ENCODE peak calls at places on chromosomes 2 and 18, in eight cellular contexts. K is AG04450; I is heart right ventricle; S is uterus; L is GM06990; E is CD8-positive, alpha-beta T cell; G is cardiac fibroblast; C is OCI-LY7. B is an unnamed sample.

GRCh38 chr2:238701907-238702206 is 146.0 kb upstream of the TWIST2 start:
- DNase-seq in K (no peak), I (no peak), S (no peak), L (no peak), E (no peak), G (no peak), C (no peak), B (no peak)

GRCh38 chr2:223087466-223087865 is 35.5 kb downstream of the KCNE4 start:
- DNase-seq in K (no peak), I (no peak), S (no peak), L (no peak), E (no peak), G (no peak), C (no peak), B (no peak)

GRCh38 chr2:71932780-71933466 is 214.7 kb downstream of the CYP26B1 start:
- DNase-seq in K (no peak), I (no peak), S (no peak), L (no peak), E (no peak), G (no peak), C (no peak), B (no peak)

GRCh38 chr2:110126086-110126773 is 10.6 kb upstream of the MALL start:
- DNase-seq in K (no peak), I (no peak), S (no peak), L (no peak), E (no peak), G (peak), C (no peak), B (no peak)

GRCh38 chr2:25082002-25082622 is 40.2 kb downstream of the EFR3B start:
- DNase-seq in K (no peak), I (no peak), S (no peak), L (no peak), E (no peak), G (no peak), C (no peak), B (no peak)

GRCh38 chr2:11254100-11254536 is 90.3 kb downstream of the ROCK2 start:
- DNase-seq in K (no peak), I (no peak), S (no peak), L (no peak), E (no peak), G (peak), C (no peak), B (no peak)

GRCh38 chr2:135124924-135125886 is 73.1 kb downstream of the RAB3GAP1 start:
- DNase-seq in K (no peak), I (no peak), S (no peak), L (no peak), E (no peak), G (peak), C (no peak), B (no peak)

GRCh38 chr18:55402731-55403405 is 185.1 kb downstream of the TCF4 start:
- DNase-seq in K (no peak), I (no peak), S (no peak), L (no peak), E (no peak), G (peak), C (no peak), B (no peak)

GRCh38 chr18:53534695-53535094 is 689.8 kb downstream of the MBD2 start:
- DNase-seq in K (no peak), I (peak), S (no peak), L (no peak), E (no peak), G (no peak), C (no peak), B (no peak)

GRCh38 chr2:190746971-190747761 is 98.3 kb downstream of the NAB1 start:
- DNase-seq in K (peak), I (no peak), S (no peak), L (no peak), E (no peak), G (peak), C (no peak), B (no peak)

GRCh38 chr2:33083671-33084387 is 137.1 kb downstream of the LTBP1 start:
- DNase-seq in K (no peak), I (no peak), S (no peak), L (no peak), E (no peak), G (no peak), C (peak), B (no peak)

GRCh38 chr18:21760321-21760720 is 19.7 kb downstream of the MIB1 start:
- DNase-seq in K (no peak), I (no peak), S (no peak), L (no peak), E (no peak), G (peak), C (no peak), B (peak)

GRCh38 chr2:64562148-64562784 is 38.1 kb downstream of the AFTPH start:
- DNase-seq in K (no peak), I (no peak), S (no peak), L (no peak), E (no peak), G (peak), C (peak), B (peak)

GRCh38 chr2:120898961-120899360 is 163.3 kb downstream of the GLI2 start:
- DNase-seq in K (no peak), I (no peak), S (no peak), L (no peak), E (no peak), G (no peak), C (no peak), B (no peak)

GRCh38 chr18:80234398-80234797 is 12.9 kb downstream of the PARD6G start:
- DNase-seq in K (no peak), I (no peak), S (no peak), L (no peak), E (no peak), G (no peak), C (no peak), B (no peak)

GRCh38 chr2:151762694-151763093 is 28.4 kb upstream of the NEB start:
- DNase-seq in K (no peak), I (no peak), S (no peak), L (no peak), E (no peak), G (no peak), C (no peak), B (peak)

GRCh38 chr2:180722551-180723239 is 257.7 kb upstream of the UBE2E3 start:
- DNase-seq in K (peak), I (no peak), S (no peak), L (no peak), E (no peak), G (peak), C (no peak), B (peak)

GRCh38 chr2:78202366-78202765 is 680.2 kb upstream of the LRRTM4 start:
- DNase-seq in K (no peak), I (no peak), S (no peak), L (no peak), E (no peak), G (no peak), C (no peak), B (no peak)

GRCh38 chr2:231671617-231672350 is 36.5 kb upstream of the PTMA start:
- DNase-seq in K (no peak), I (no peak), S (no peak), L (peak), E (no peak), G (no peak), C (peak), B (no peak)

GRCh38 chr2:4579977-4580376 is 876.6 kb downstream of the DCDC2C start:
- DNase-seq in K (no peak), I (no peak), S (no peak), L (no peak), E (no peak), G (no peak), C (no peak), B (no peak)

GRCh38 chr2:35585972-35586371 is 769.6 kb upstream of the CRIM1 start:
- DNase-seq in K (no peak), I (no peak), S (no peak), L (no peak), E (no peak), G (no peak), C (peak), B (no peak)

GRCh38 chr18:3742541-3742940 is 292.6 kb downstream of the TGIF1 start:
- DNase-seq in K (no peak), I (no peak), S (no peak), L (no peak), E (no peak), G (no peak), C (no peak), B (no peak)

GRCh38 chr18:3747176-3747973 is 297.4 kb downstream of the TGIF1 start:
- DNase-seq in K (peak), I (no peak), S (no peak), L (no peak), E (no peak), G (peak), C (no peak), B (no peak)

GRCh38 chr18:3753116-3753515 is 303.1 kb downstream of the TGIF1 start:
- DNase-seq in K (no peak), I (no peak), S (no peak), L (no peak), E (no peak), G (no peak), C (no peak), B (no peak)

DNA sequence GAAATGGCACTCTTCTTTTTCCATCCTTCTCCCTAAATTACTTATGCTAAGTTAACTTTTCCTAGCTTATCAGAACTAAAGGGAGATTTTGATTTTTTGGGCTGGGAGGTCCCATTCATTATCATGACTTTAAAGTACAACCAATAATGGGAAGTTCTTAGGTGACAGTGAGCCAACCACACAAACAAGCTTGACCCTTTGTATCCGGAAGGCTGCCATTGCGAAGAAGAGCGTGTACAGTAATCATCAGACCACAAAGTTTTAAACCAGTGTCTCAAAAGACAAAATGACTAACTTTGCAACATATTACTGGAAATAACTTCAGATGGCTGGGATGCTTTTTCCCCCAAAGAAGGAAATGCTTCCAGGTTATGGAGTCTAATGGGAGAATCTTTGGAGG is 298.1 kb downstream of the TGIF1 start:
- DNase-seq in K (no peak), I (no peak), S (no peak), L (no peak), E (no peak), G (peak), C (no peak), B (no peak)
- H3K4me3 ChIP-seq in K (no peak), I (no peak), S (no peak), L (no peak), E (no peak), G (no peak), C (no peak), B (no peak)

GRCh38 chr2:200469708-200470600 is 39.9 kb downstream of the KCTD18 start:
- DNase-seq in K (no peak), I (peak), S (peak), L (no peak), E (no peak), G (no peak), C (no peak), B (no peak)

GRCh38 chr2:200471928-200472645 is 37.8 kb downstream of the KCTD18 start:
- DNase-seq in K (no peak), I (no peak), S (no peak), L (no peak), E (no peak), G (no peak), C (no peak), B (no peak)

GRCh38 chr2:200467806-200468686 is 41.8 kb downstream of the KCTD18 start:
- DNase-seq in K (no peak), I (no peak), S (no peak), L (no peak), E (no peak), G (no peak), C (peak), B (no peak)

GRCh38 chr2:200472853-200473464 is 36.9 kb downstream of the KCTD18 start:
- DNase-seq in K (no peak), I (no peak), S (no peak), L (peak), E (no peak), G (no peak), C (no peak), B (no peak)

DNA sequence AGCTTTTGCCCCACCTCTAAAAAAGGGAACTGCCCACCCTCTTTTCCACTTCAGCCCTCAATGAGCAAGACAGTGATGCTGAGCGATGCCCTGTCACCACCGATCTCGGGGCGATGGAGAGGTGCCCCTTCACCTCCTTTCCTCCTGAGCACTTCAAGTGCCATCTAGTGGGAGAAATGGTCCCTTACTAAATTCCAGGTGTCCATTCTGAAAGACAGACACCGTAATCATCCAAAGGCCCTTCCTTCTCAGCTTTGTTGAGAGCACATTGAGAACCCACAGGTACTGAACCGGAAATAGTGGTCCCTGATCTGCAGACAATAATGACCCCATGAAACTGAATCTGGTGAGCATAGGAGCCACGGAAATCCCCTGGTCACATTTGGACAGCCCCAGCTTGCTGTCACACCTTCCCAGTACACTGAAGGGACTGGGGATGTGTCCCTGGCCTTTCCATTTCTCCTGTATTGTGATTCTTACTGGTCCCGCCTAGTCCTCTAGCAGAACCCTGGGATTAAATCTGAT is 38.5 kb downstream of the KCTD18 start:
- DNase-seq in K (no peak), I (no peak), S (no peak), L (peak), E (no peak), G (peak), C (peak), B (no peak)
- TF ChIP-seq CTCF in K (peak), I (peak), S (peak), L (peak), E (peak), G (peak), C (peak), B (peak)

GRCh38 chr2:174333017-174333501 is 1.7 kb upstream of the SP9 start:
- DNase-seq in K (no peak), I (no peak), S (no peak), L (no peak), E (no peak), G (no peak), C (no peak), B (no peak)
- H3K4me3 ChIP-seq in K (no peak), I (no peak), S (no peak), L (peak), E (no peak), G (no peak), C (no peak), B (no peak)

DNA sequence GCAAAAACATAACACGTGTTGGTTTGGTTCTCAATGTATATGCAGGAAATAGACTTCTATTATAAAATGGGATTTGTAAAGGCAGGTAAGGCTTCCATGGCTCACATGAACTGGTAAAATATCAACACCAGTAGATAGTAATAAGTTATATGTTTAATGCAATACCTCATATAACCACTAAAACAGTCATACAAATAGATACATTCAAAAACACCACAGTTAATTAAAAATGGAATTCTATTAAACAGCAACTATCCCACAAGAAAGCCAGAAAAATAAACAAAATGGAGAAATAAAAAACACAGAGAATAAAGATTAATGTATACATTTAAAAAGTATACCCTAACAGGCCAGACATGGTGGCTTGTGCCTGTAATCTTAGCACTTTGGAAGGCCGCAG is 243.8 kb upstream of the LRATD1 start:
- DNase-seq in K (no peak), I (no peak), S (no peak), L (no peak), E (no peak), G (no peak), C (no peak), B (no peak)
- TF ChIP-seq CTCF in K (no peak), I (no peak), S (no peak), L (no peak), E (no peak), G (no peak), C (no peak), B (no peak)

GRCh38 chr2:129757366-129757914 is 222.0 kb upstream of the RAB6C start:
- DNase-seq in K (no peak), I (no peak), S (no peak), L (no peak), E (no peak), G (no peak), C (no peak), B (no peak)

GRCh38 chr2:129759186-129760010 is 220.1 kb upstream of the RAB6C start:
- DNase-seq in K (no peak), I (no peak), S (no peak), L (no peak), E (no peak), G (no peak), C (no peak), B (no peak)

GRCh38 chr2:129757915-129758421 is 221.5 kb upstream of the RAB6C start:
- DNase-seq in K (no peak), I (no peak), S (no peak), L (no peak), E (no peak), G (no peak), C (no peak), B (no peak)

GRCh38 chr2:129760669-129761068 is 218.8 kb upstream of the RAB6C start:
- DNase-seq in K (no peak), I (no peak), S (no peak), L (no peak), E (no peak), G (no peak), C (no peak), B (no peak)

GRCh38 chr2:129758461-129759185 is 220.8 kb upstream of the RAB6C start:
- DNase-seq in K (no peak), I (peak), S (no peak), L (no peak), E (no peak), G (no peak), C (no peak), B (no peak)
- H3K4me3 ChIP-seq in K (no peak), I (peak), S (peak), L (no peak), E (no peak), G (no peak), C (no peak), B (no peak)

DNA sequence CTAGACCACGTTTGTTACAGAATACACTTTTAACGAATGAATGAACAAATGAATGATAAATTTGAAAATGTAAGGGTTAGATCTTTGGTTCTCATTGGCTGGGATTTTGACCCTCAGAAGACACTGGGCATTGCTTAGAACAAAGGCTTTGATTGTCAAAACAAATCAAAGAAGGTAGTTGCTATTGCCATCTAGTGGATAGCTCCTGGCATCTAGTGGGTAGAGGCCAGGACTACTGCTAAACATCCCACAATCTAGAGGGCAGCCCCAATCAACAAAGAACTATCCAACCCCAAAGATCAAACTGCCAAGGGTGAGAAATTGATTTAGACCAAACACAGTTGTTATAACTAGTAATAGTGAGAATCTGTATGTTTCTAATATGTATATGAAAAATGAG is 552.3 kb downstream of the KCNJ3 start:
- DNase-seq in K (no peak), I (no peak), S (no peak), L (no peak), E (no peak), G (no peak), C (peak), B (no peak)
- TF ChIP-seq CTCF in K (no peak), I (peak), S (no peak), L (peak), E (no peak), G (no peak), C (peak), B (peak)

DNA sequence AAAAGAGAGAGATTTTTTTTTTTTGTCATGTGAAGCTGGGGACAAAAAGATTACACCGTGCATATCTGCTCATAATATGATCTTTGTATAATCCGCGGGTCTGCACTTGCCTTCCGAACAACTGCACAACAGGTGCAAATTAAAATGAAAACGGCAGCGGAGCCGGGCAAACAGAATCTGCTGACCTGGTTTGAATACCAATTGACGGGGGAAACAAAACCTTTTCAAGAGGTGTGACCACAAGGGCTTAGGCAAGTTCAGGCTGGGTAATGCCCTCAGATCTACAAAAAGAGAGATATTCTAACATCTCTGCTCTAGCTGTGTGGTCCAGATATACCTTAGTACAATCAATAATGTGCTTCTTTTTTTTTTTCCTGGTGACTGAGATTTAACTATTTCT is 88.5 kb downstream of the ZEB2 start:
- DNase-seq in K (no peak), I (no peak), S (no peak), L (no peak), E (no peak), G (no peak), C (peak), B (no peak)
- H3K4me3 ChIP-seq in K (no peak), I (peak), S (no peak), L (no peak), E (no peak), G (no peak), C (no peak), B (no peak)

GRCh38 chr2:207879536-207879935 is 109.8 kb upstream of the FZD5 start:
- DNase-seq in K (peak), I (no peak), S (no peak), L (no peak), E (no peak), G (peak), C (no peak), B (no peak)
- TF ChIP-seq CTCF in K (no peak), I (no peak), S (no peak), L (no peak), E (no peak), G (no peak), C (no peak), B (no peak)

DNA sequence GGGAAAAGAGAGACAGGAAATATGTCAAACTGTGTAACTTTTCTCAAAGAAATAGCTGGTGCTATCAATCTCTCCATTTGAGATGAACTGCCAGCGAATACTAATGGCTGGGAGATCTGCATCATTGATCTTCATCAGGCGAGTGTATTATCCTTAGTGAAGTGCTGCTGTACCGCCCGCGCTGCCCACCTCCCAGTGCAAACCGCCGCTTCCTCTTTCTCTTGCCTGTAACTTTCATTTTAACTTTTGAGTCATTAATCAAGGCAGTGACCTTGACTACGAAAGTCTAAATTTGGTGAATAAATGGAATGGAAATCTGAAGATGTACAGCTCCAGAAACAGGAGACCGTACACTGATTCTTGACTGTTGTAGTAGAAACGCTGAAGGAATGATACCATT is 246.2 kb upstream of the ST6GAL2 start:
- DNase-seq in K (no peak), I (no peak), S (no peak), L (peak), E (no peak), G (no peak), C (no peak), B (no peak)
- H3K4me3 ChIP-seq in K (no peak), I (no peak), S (no peak), L (no peak), E (no peak), G (no peak), C (no peak), B (no peak)

GRCh38 chr18:35236964-35237363 is 3.9 kb upstream of the ZNF397 start:
- DNase-seq in K (no peak), I (no peak), S (no peak), L (no peak), E (no peak), G (no peak), C (no peak), B (no peak)

GRCh38 chr18:35241523-35241804 is 630 bp downstream of the ZNF397 start:
- DNase-seq in K (no peak), I (no peak), S (no peak), L (no peak), E (no peak), G (no peak), C (peak), B (no peak)

GRCh38 chr18:35242426-35242825 is 1.6 kb downstream of the ZNF397 start:
- DNase-seq in K (no peak), I (no peak), S (no peak), L (no peak), E (no peak), G (no peak), C (no peak), B (no peak)

GRCh38 chr18:35240664-35241522 is at the start of gene ZNF397:
- DNase-seq in K (peak), I (peak), S (peak), L (peak), E (peak), G (peak), C (peak), B (peak)

GRCh38 chr18:35239314-35239713 is 1.5 kb upstream of the ZNF397 start:
- DNase-seq in K (no peak), I (no peak), S (no peak), L (no peak), E (no peak), G (no peak), C (no peak), B (no peak)
- TF ChIP-seq CTCF in K (no peak), I (no peak), S (no peak), L (no peak), E (no peak), G (no peak), C (no peak), B (no peak)